ENCODE peak calls at places on chromosomes 1 and 21, in five cellular contexts. R, E, H, I and S are unnamed samples.

GRCh38 chr1:198124665-198125064 is 32.1 kb upstream of the NEK7 start:
- DNase-seq in R (no peak), E (no peak), H (no peak), I (no peak), S (no peak)

GRCh38 chr1:52460686-52461085 is 56.3 kb downstream of the PRPF38A start:
- DNase-seq in R (no peak), E (no peak), H (no peak), I (no peak), S (no peak)

GRCh38 chr1:6378096-6378746 is 15.3 kb downstream of the ACOT7 start:
- DNase-seq in R (no peak), E (no peak), H (no peak), I (no peak), S (peak; percentile 65)

GRCh38 chr1:176529395-176529794 is 66.4 kb downstream of the PAPPA2 start:
- DNase-seq in R (no peak), E (no peak), H (no peak), I (no peak), S (no peak)

GRCh38 chr1:199774433-199775089 is 252.9 kb upstream of the NR5A2 start:
- DNase-seq in R (no peak), E (no peak), H (no peak), I (no peak), S (no peak)

GRCh38 chr1:78101514-78101913 is 55.7 kb downstream of the GIPC2 start:
- DNase-seq in R (peak; percentile 18), E (no peak), H (peak; percentile 8), I (no peak), S (no peak)

GRCh38 chr1:206040328-206040727 is 12.6 kb upstream of the RHEX start:
- DNase-seq in R (no peak), E (no peak), H (no peak), I (no peak), S (no peak)

GRCh38 chr1:116325922-116326321 is 47.1 kb upstream of the ATP1A1 start:
- DNase-seq in R (no peak), E (no peak), H (no peak), I (no peak), S (no peak)

GRCh38 chr21:31471865-31472264 is 127.8 kb upstream of the TIAM1 start:
- DNase-seq in R (no peak), E (no peak), H (no peak), I (no peak), S (no peak)

GRCh38 chr1:66624412-66625060 is 90.6 kb downstream of the SGIP1 start:
- DNase-seq in R (no peak), E (no peak), H (no peak), I (no peak), S (no peak)

GRCh38 chr1:24693827-24694379 is 50.8 kb downstream of the SRRM1 start:
- DNase-seq in R (no peak), E (no peak), H (no peak), I (no peak), S (no peak)

GRCh38 chr1:204289280-204289679 is 70.4 kb downstream of the PLEKHA6 start:
- DNase-seq in R (no peak), E (no peak), H (no peak), I (no peak), S (no peak)

GRCh38 chr1:56967900-56968832 is 2.4 kb upstream of the C8B start:
- DNase-seq in R (peak; percentile 39), E (no peak), H (peak; percentile 58), I (peak; percentile 21), S (peak; percentile 85)

GRCh38 chr1:172279951-172280350 is 140.5 kb upstream of the C1orf105 start:
- DNase-seq in R (no peak), E (no peak), H (no peak), I (no peak), S (no peak)

GRCh38 chr1:27596261-27596660 is 7.7 kb downstream of the AHDC1 start:
- DNase-seq in R (no peak), E (no peak), H (no peak), I (no peak), S (no peak)

GRCh38 chr21:16563795-16564194 is 834.0 kb downstream of the USP25 start:
- DNase-seq in R (peak; percentile 81), E (no peak), H (peak; percentile 51), I (peak; percentile 66), S (no peak)

GRCh38 chr1:155910621-155911121 is 478 bp downstream of the RIT1 start:
- DNase-seq in R (no peak), E (no peak), H (no peak), I (no peak), S (peak; percentile 30)

GRCh38 chr1:41632788-41633575 is 148.5 kb upstream of the EDN2 start:
- DNase-seq in R (no peak), E (no peak), H (no peak), I (no peak), S (no peak)

GRCh38 chr1:209409786-209410185 is 173.7 kb upstream of the CAMK1G start:
- DNase-seq in R (no peak), E (no peak), H (no peak), I (no peak), S (no peak)

GRCh38 chr1:176854725-176855433 is 309.6 kb downstream of the ASTN1 start:
- DNase-seq in R (no peak), E (no peak), H (no peak), I (no peak), S (no peak)

GRCh38 chr1:28601696-28602095 is 9.6 kb downstream of the RAB42 start:
- DNase-seq in R (no peak), E (no peak), H (no peak), I (no peak), S (no peak)

GRCh38 chr1:163197022-163197421 is 5.7 kb downstream of the RGS5 start:
- DNase-seq in R (no peak), E (no peak), H (no peak), I (no peak), S (no peak)

GRCh38 chr1:226697151-226697575 is 41.9 kb downstream of the ITPKB start:
- DNase-seq in R (no peak), E (peak; percentile 67), H (no peak), I (no peak), S (no peak)

GRCh38 chr1:235011599-235012435 is 116.8 kb downstream of the TOMM20 start:
- DNase-seq in R (no peak), E (peak; percentile 100), H (no peak), I (no peak), S (no peak)

GRCh38 chr21:44872568-44873355 is 728 bp downstream of the PTTG1IP start:
- DNase-seq in R (no peak), E (no peak), H (no peak), I (no peak), S (peak; percentile 48)

GRCh38 chr1:53486395-53487026 is 27.3 kb downstream of the DMRTB1 start:
- DNase-seq in R (no peak), E (no peak), H (no peak), I (no peak), S (no peak)

GRCh38 chr1:219938706-219939105 is 10.3 kb upstream of the SLC30A10 start:
- DNase-seq in R (no peak), E (no peak), H (no peak), I (no peak), S (peak; percentile 39)

GRCh38 chr1:112510340-112510739 is 1.6 kb downstream of the WNT2B start:
- DNase-seq in R (no peak), E (no peak), H (no peak), I (no peak), S (no peak)

GRCh38 chr1:63916485-63917360 is 142.9 kb downstream of the ROR1 start:
- DNase-seq in R (no peak), E (no peak), H (no peak), I (no peak), S (no peak)

GRCh38 chr1:202505356-202505755 is 156.9 kb downstream of the PPP1R12B start:
- DNase-seq in R (no peak), E (no peak), H (no peak), I (no peak), S (no peak)

GRCh38 chr1:166080965-166081870 is 85.6 kb downstream of the FAM78B start:
- DNase-seq in R (no peak), E (no peak), H (no peak), I (no peak), S (no peak)

GRCh38 chr1:116574581-116575291 is 3.9 kb upstream of the CD58 start:
- DNase-seq in R (peak; percentile 70), E (no peak), H (peak; percentile 53), I (no peak), S (peak; percentile 81)

GRCh38 chr1:46714976-46715375 is 3.9 kb downstream of the EFCAB14 start:
- DNase-seq in R (no peak), E (no peak), H (no peak), I (no peak), S (no peak)
- TF ChIP-seq SUZ12 in R (no peak), E (no peak), H (no peak), I (no peak), S (no peak)

GRCh38 chr1:89906088-89906487 is 85.3 kb downstream of the LRRC8D start:
- DNase-seq in R (no peak), E (no peak), H (peak; percentile 61), I (no peak), S (no peak)
- TF ChIP-seq SUZ12 in R (no peak), E (no peak), H (no peak), I (no peak), S (no peak)

GRCh38 chr1:103525114-103525606 is 339 bp upstream of the RNPC3 start:
- DNase-seq in R (peak; percentile 28), E (no peak), H (peak; percentile 48), I (no peak), S (peak; percentile 70)

GRCh38 chr1:103527331-103527730 is 1.8 kb downstream of the RNPC3 start:
- DNase-seq in R (no peak), E (no peak), H (no peak), I (no peak), S (no peak)

GRCh38 chr1:103523346-103523745 is 2.2 kb upstream of the RNPC3 start:
- DNase-seq in R (no peak), E (no peak), H (no peak), I (no peak), S (no peak)

GRCh38 chr1:103529746-103530145 is 4.2 kb downstream of the RNPC3 start:
- DNase-seq in R (no peak), E (no peak), H (no peak), I (no peak), S (no peak)

DNA sequence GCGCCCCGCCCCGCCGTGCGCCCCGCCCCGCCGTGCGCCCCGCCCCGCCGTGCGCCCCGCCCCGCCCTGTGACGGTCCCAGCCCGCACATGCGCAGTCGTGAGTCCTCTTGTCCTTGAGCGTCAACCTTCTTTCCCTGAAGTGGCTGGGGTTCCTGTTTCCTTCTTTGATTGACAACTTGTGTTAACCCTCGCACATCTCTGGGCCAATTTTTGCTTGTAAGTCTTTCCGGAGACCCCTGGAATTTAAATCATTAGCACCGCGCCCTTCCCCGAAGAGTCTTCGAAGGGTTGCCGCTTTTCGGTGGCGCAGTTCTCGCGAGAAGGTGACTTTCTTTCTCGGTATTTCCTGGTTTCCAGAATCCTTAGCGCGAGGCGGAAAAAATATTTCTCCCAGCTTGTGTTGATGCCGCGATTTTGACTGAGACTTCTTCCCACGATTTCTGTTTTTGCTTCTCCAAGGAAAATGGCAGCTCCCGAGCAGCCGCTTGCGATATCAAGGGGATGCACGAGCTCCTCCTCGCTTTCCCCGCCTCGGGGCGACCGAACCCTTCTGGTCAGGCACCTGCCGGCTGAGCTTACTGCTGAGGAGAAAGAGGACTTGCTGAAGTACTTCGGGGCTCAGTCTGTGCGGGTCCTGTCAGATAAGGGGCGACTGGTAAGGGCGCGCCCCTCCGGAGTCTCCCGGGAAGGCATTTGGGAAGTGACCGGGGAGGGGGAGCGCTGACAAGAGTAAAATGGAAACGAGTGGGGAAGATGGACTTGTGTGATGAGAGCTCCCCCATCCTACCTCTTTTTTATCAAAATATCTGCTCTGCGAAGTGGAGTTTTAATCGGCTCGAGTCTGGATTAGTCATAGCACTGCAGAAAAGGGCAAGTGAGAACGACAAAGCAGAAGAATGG is at the start of gene RNPC3:
- DNase-seq in R (peak; percentile 66), E (peak; percentile 63), H (peak; percentile 83), I (peak; percentile 31), S (peak; percentile 86)
- TF ChIP-seq SUZ12 in R (no peak), E (no peak), H (no peak), I (no peak), S (no peak)

GRCh38 chr1:55380313-55380970 is 165.3 kb upstream of the USP24 start:
- DNase-seq in R (no peak), E (no peak), H (no peak), I (no peak), S (no peak)
- TF ChIP-seq SUZ12 in R (no peak), E (no peak), H (no peak), I (no peak), S (no peak)